ENCODE peak calls at places on chromosomes 13 and 19, in ten cellular contexts. A is lower leg skin; R is EL; E is naive thymus-derived CD4-positive, alpha-beta T cell; W is CD4-positive, alpha-beta memory T cell; M is caudate nucleus; B is fibroblast of pulmonary artery; U is Daoy; S is stimulated activated CD8-positive, alpha-beta memory T cell treated with anti-CD3 and anti-CD28 coated beads, Interleukin-7, amount 100 ng/mL, for 24 hours; V is endothelial cell. G is an unnamed sample.

GRCh38 chr13:28805193-28805819 is 14.8 kb upstream of the MTUS2 start:
- DNase-seq in A (no peak), R (peak), E (no peak), W (no peak), M (no peak), B (peak), U (peak), S (peak), V (peak), G (no peak)

GRCh38 chr13:114067381-114067885 is 65.0 kb downstream of the RASA3 start:
- DNase-seq in A (no peak), R (peak), E (no peak), W (peak), M (no peak), B (peak), U (no peak), S (no peak), V (no peak), G (peak)

GRCh38 chr19:56076413-56076998 is 44.6 kb downstream of the ZNF787 start:
- DNase-seq in A (no peak), R (peak), E (no peak), W (peak), M (no peak), B (peak), U (peak), S (peak), V (peak), G (peak)

GRCh38 chr13:108269601-108270328 is at the start of gene TNFSF13B:
- DNase-seq in A (no peak), R (peak), E (peak), W (peak), M (no peak), B (peak), U (peak), S (no peak), V (peak), G (peak)

GRCh38 chr13:108734676-108735075 is 105.3 kb downstream of the MYO16 start:
- DNase-seq in A (no peak), R (no peak), E (no peak), W (no peak), M (no peak), B (no peak), U (no peak), S (no peak), V (no peak), G (no peak)

GRCh38 chr13:23671902-23672301 is 101.7 kb downstream of the TNFRSF19 start:
- DNase-seq in A (no peak), R (peak), E (no peak), W (no peak), M (no peak), B (peak), U (no peak), S (no peak), V (no peak), G (no peak)

GRCh38 chr13:76696370-76696769 is 189.8 kb downstream of the KCTD12 start:
- DNase-seq in A (no peak), R (no peak), E (no peak), W (no peak), M (no peak), B (peak), U (no peak), S (no peak), V (no peak), G (no peak)

GRCh38 chr19:35116085-35116801 is 620 bp downstream of the FXYD3 start:
- DNase-seq in A (peak), R (no peak), E (no peak), W (no peak), M (no peak), B (no peak), U (no peak), S (no peak), V (no peak), G (no peak)

GRCh38 chr13:114128624-114129522 is 3.5 kb downstream of the RASA3 start:
- DNase-seq in A (peak), R (peak), E (peak), W (peak), M (no peak), B (peak), U (peak), S (peak), V (no peak), G (peak)

GRCh38 chr13:61276401-61276800 is 139.2 kb downstream of the PCDH20 start:
- DNase-seq in A (no peak), R (no peak), E (no peak), W (no peak), M (no peak), B (no peak), U (no peak), S (no peak), V (no peak), G (no peak)

G was measured in naive B cell.